ENCODE peak calls at places on chromosomes 3 and 15, in five cellular contexts. One of them, this sample, is unnamed.

GRCh38 chr15:73630030-73630429 is 3.2 kb downstream of the NPTN start:
- DNase-seq in AG04450: no peak
- DNase-seq in ovary: no peak
- DNase-seq in uterus: no peak
- DNase-seq in brain microvascular endothelial cell: no peak
- DNase-seq in this sample: no peak

GRCh38 chr3:186821429-186822367 is 15.4 kb upstream of the RFC4 start:
- DNase-seq in AG04450: no peak
- DNase-seq in ovary: no peak
- DNase-seq in uterus: no peak
- DNase-seq in brain microvascular endothelial cell: peak; percentile 70
- DNase-seq in this sample: no peak

GRCh38 chr15:40377606-40378005 is 4.9 kb upstream of the KNSTRN start:
- DNase-seq in AG04450: no peak
- DNase-seq in ovary: no peak
- DNase-seq in uterus: no peak
- DNase-seq in brain microvascular endothelial cell: no peak
- DNase-seq in this sample: no peak

GRCh38 chr3:15284121-15284889 is 48.1 kb downstream of the SH3BP5 start:
- DNase-seq in AG04450: no peak
- DNase-seq in ovary: no peak
- DNase-seq in uterus: no peak
- DNase-seq in brain microvascular endothelial cell: no peak
- DNase-seq in this sample: peak; percentile 43

GRCh38 chr3:169295126-169295525 is 368.4 kb downstream of the MECOM start:
- DNase-seq in AG04450: no peak
- DNase-seq in ovary: no peak
- DNase-seq in uterus: no peak
- DNase-seq in brain microvascular endothelial cell: peak; percentile 6
- DNase-seq in this sample: no peak

GRCh38 chr3:177792363-177793030 is 595.2 kb upstream of the TBL1XR1 start:
- DNase-seq in AG04450: no peak
- DNase-seq in ovary: no peak
- DNase-seq in uterus: no peak
- DNase-seq in brain microvascular endothelial cell: no peak
- DNase-seq in this sample: no peak

GRCh38 chr3:105367406-105368213 is 901 bp downstream of the ALCAM start:
- DNase-seq in AG04450: no peak
- DNase-seq in ovary: peak; percentile 58
- DNase-seq in uterus: peak; percentile 32
- DNase-seq in brain microvascular endothelial cell: peak; percentile 70
- DNase-seq in this sample: peak; percentile 62

GRCh38 chr3:56314842-56315241 is 153.4 kb downstream of the ERC2 start:
- DNase-seq in AG04450: no peak
- DNase-seq in ovary: no peak
- DNase-seq in uterus: no peak
- DNase-seq in brain microvascular endothelial cell: peak; percentile 52
- DNase-seq in this sample: no peak

GRCh38 chr3:138493804-138494606 is 59.6 kb downstream of the ESYT3 start:
- DNase-seq in AG04450: peak; percentile 27
- DNase-seq in ovary: no peak
- DNase-seq in uterus: no peak
- DNase-seq in brain microvascular endothelial cell: no peak
- DNase-seq in this sample: no peak

GRCh38 chr15:25862469-25863066 is 559 bp downstream of the ATP10A start:
- DNase-seq in AG04450: no peak
- DNase-seq in ovary: no peak
- DNase-seq in uterus: no peak
- DNase-seq in brain microvascular endothelial cell: no peak
- DNase-seq in this sample: no peak

GRCh38 chr15:74365619-74366445 is 1.6 kb downstream of the CYP11A1 start:
- DNase-seq in AG04450: no peak
- DNase-seq in ovary: peak; percentile 77
- DNase-seq in uterus: peak; percentile 69
- DNase-seq in brain microvascular endothelial cell: peak; percentile 10
- DNase-seq in this sample: peak; percentile 48

GRCh38 chr15:85462029-85462428 is 81.6 kb downstream of the AKAP13 start:
- DNase-seq in AG04450: no peak
- DNase-seq in ovary: no peak
- DNase-seq in uterus: no peak
- DNase-seq in brain microvascular endothelial cell: no peak
- DNase-seq in this sample: no peak

GRCh38 chr15:85464471-85464870 is 84.1 kb downstream of the AKAP13 start:
- DNase-seq in AG04450: no peak
- DNase-seq in ovary: no peak
- DNase-seq in uterus: no peak
- DNase-seq in brain microvascular endothelial cell: no peak
- DNase-seq in this sample: no peak

GRCh38 chr15:85463976-85464375 is 83.6 kb downstream of the AKAP13 start:
- DNase-seq in AG04450: no peak
- DNase-seq in ovary: no peak
- DNase-seq in uterus: no peak
- DNase-seq in brain microvascular endothelial cell: no peak
- DNase-seq in this sample: no peak

GRCh38 chr15:85458764-85459163 is 78.4 kb downstream of the AKAP13 start:
- DNase-seq in AG04450: no peak
- DNase-seq in ovary: no peak
- DNase-seq in uterus: no peak
- DNase-seq in brain microvascular endothelial cell: no peak
- DNase-seq in this sample: no peak

DNA sequence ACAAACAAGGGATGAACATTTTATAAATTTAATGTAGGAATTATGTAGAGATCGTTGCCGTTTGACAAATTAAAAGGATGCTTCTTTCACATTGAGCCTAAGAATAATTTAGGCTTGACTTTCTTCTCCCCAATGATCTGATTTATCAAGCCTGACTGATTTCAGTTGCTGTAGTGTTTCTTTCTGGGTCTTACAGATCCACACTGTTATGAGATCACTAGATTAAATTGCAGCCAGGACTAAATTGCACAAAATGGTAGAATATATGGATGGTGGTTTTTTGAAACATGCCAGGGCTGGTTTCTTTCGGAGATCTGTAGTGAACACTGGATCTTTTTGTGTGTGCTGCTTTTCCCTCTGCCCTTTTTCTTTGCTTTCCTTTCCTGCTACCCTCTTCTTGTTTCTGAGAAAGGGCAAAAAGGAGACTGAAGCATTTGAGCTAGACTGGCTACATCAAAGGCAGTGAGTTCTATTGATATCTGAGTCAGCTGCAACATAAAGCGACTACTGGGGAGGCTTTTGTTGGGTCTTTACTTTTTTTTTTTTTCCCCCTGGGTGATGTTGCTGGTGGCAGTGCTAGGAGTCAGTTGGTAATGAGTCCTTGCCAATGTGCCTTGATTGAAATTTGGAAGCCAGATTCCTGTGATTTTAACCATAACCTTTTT is 83.0 kb downstream of the AKAP13 start:
- DNase-seq in AG04450: no peak
- DNase-seq in ovary: no peak
- DNase-seq in uterus: no peak
- DNase-seq in brain microvascular endothelial cell: no peak
- DNase-seq in this sample: no peak
- H3K27ac ChIP-seq in AG04450: no peak overlapping the region
- H3K27ac ChIP-seq in ovary: no peak overlapping the region
- H3K27ac ChIP-seq in uterus: no peak overlapping the region
- H3K27ac ChIP-seq in brain microvascular endothelial cell: no peak overlapping the region
- H3K27ac ChIP-seq in this sample: peak overlapping the region; percentile 64

DNA sequence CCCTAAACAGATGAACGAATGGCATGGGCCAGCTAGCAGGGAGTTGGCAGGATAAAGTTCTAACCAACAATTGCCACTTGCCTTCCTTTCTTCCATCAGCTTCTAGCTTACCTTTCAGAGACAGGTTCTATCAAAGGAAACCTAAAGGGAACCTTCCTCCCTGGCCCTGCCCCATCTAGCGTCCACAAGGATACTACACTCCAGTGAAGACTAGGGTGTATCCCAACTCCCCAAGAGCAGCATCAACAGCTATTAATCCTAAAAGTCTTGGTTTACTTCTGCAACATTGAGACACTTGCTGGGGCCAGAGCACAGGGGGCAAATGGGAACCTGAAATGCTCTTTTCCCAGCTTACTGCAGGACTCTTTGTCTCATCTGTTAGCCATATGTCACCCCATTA is 37.0 kb upstream of the TMC3 start:
- DNase-seq in AG04450: no peak
- DNase-seq in ovary: no peak
- DNase-seq in uterus: no peak
- DNase-seq in brain microvascular endothelial cell: no peak
- DNase-seq in this sample: no peak
- TF ChIP-seq CTCF in AG04450: peak; percentile 0
- TF ChIP-seq CTCF in ovary: no peak
- TF ChIP-seq CTCF in uterus: no peak
- TF ChIP-seq CTCF in brain microvascular endothelial cell: peak; percentile 28
- TF ChIP-seq CTCF in this sample: no peak

GRCh38 chr3:150145659-150146058 is 175.0 kb upstream of the PFN2 start:
- DNase-seq in AG04450: no peak
- DNase-seq in ovary: no peak
- DNase-seq in uterus: no peak
- DNase-seq in brain microvascular endothelial cell: peak; percentile 53
- DNase-seq in this sample: no peak

GRCh38 chr3:150147776-150148175 is 177.1 kb upstream of the PFN2 start:
- DNase-seq in AG04450: peak; percentile 80
- DNase-seq in ovary: peak; percentile 29
- DNase-seq in uterus: no peak
- DNase-seq in brain microvascular endothelial cell: peak; percentile 78
- DNase-seq in this sample: no peak

GRCh38 chr3:150144309-150144708 is 173.6 kb upstream of the PFN2 start:
- DNase-seq in AG04450: no peak
- DNase-seq in ovary: no peak
- DNase-seq in uterus: no peak
- DNase-seq in brain microvascular endothelial cell: no peak
- DNase-seq in this sample: no peak

GRCh38 chr3:150149651-150150051 is 179.0 kb upstream of the PFN2 start:
- DNase-seq in AG04450: peak; percentile 61
- DNase-seq in ovary: no peak
- DNase-seq in uterus: no peak
- DNase-seq in brain microvascular endothelial cell: peak; percentile 86
- DNase-seq in this sample: no peak

GRCh38 chr3:150146891-150147761 is 176.4 kb upstream of the PFN2 start:
- DNase-seq in AG04450: peak; percentile 85
- DNase-seq in ovary: peak; percentile 40
- DNase-seq in uterus: peak; percentile 23
- DNase-seq in brain microvascular endothelial cell: peak; percentile 95
- DNase-seq in this sample: no peak
- H3K4me3 ChIP-seq in AG04450: peak overlapping the region; percentile 47
- H3K4me3 ChIP-seq in ovary: no peak overlapping the region
- H3K4me3 ChIP-seq in uterus: no peak overlapping the region
- H3K4me3 ChIP-seq in brain microvascular endothelial cell: peak overlapping the region; percentile 31
- H3K4me3 ChIP-seq in this sample: no peak overlapping the region

GRCh38 chr15:85329561-85330421 is 50.6 kb upstream of the AKAP13 start:
- DNase-seq in AG04450: no peak
- DNase-seq in ovary: peak; percentile 24
- DNase-seq in uterus: no peak
- DNase-seq in brain microvascular endothelial cell: peak; percentile 68
- DNase-seq in this sample: peak; percentile 47

GRCh38 chr15:85330941-85331588 is 49.3 kb upstream of the AKAP13 start:
- DNase-seq in AG04450: no peak
- DNase-seq in ovary: peak; percentile 64
- DNase-seq in uterus: peak; percentile 87
- DNase-seq in brain microvascular endothelial cell: peak; percentile 90
- DNase-seq in this sample: peak; percentile 91

GRCh38 chr15:85324202-85324601 is 56.2 kb upstream of the AKAP13 start:
- DNase-seq in AG04450: no peak
- DNase-seq in ovary: no peak
- DNase-seq in uterus: no peak
- DNase-seq in brain microvascular endothelial cell: no peak
- DNase-seq in this sample: no peak

GRCh38 chr15:85331666-85332261 is 48.6 kb upstream of the AKAP13 start:
- DNase-seq in AG04450: no peak
- DNase-seq in ovary: no peak
- DNase-seq in uterus: no peak
- DNase-seq in brain microvascular endothelial cell: no peak
- DNase-seq in this sample: no peak

DNA sequence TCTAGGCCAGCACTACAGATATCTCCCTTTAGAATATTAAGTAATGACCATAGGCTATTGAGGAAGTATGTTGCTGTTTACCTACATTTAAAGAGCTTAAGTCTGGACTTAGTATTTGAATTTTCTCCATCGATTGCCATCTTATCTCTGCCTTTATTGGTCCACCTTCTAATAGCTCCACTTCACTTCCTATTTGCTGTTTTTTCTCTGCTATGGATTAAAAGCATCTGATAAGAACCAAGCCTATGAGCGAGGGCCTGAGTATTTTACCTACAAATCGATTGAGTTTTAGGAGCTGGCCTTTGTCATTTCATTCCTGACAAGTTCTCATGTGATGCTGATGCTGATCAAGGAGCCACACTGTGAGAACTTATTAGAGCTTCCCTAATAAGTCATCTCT is 52.6 kb upstream of the AKAP13 start:
- DNase-seq in AG04450: no peak
- DNase-seq in ovary: no peak
- DNase-seq in uterus: no peak
- DNase-seq in brain microvascular endothelial cell: no peak
- DNase-seq in this sample: no peak
- H3K27ac ChIP-seq in AG04450: no peak overlapping the region
- H3K27ac ChIP-seq in ovary: no peak overlapping the region
- H3K27ac ChIP-seq in uterus: no peak overlapping the region
- H3K27ac ChIP-seq in brain microvascular endothelial cell: no peak overlapping the region
- H3K27ac ChIP-seq in this sample: no peak overlapping the region

GRCh38 chr15:60592386-60593339 is 113.7 kb upstream of the ICE2 start:
- DNase-seq in AG04450: no peak
- DNase-seq in ovary: peak; percentile 85
- DNase-seq in uterus: peak; percentile 82
- DNase-seq in brain microvascular endothelial cell: peak; percentile 29
- DNase-seq in this sample: peak; percentile 89
- TF ChIP-seq CTCF in AG04450: no peak
- TF ChIP-seq CTCF in ovary: peak; percentile 34
- TF ChIP-seq CTCF in uterus: no peak
- TF ChIP-seq CTCF in brain microvascular endothelial cell: peak; percentile 10
- TF ChIP-seq CTCF in this sample: peak; percentile 25

GRCh38 chr3:64488938-64489337 is 198.9 kb downstream of the ADAMTS9 start:
- DNase-seq in AG04450: no peak
- DNase-seq in ovary: no peak
- DNase-seq in uterus: no peak
- DNase-seq in brain microvascular endothelial cell: no peak
- DNase-seq in this sample: no peak

GRCh38 chr3:64493149-64493548 is 194.7 kb downstream of the ADAMTS9 start:
- DNase-seq in AG04450: no peak
- DNase-seq in ovary: no peak
- DNase-seq in uterus: no peak
- DNase-seq in brain microvascular endothelial cell: no peak
- DNase-seq in this sample: no peak

GRCh38 chr3:64491843-64492242 is 196.0 kb downstream of the ADAMTS9 start:
- DNase-seq in AG04450: no peak
- DNase-seq in ovary: no peak
- DNase-seq in uterus: no peak
- DNase-seq in brain microvascular endothelial cell: no peak
- DNase-seq in this sample: no peak

GRCh38 chr3:64490180-64490579 is 197.6 kb downstream of the ADAMTS9 start:
- DNase-seq in AG04450: no peak
- DNase-seq in ovary: peak; percentile 27
- DNase-seq in uterus: no peak
- DNase-seq in brain microvascular endothelial cell: no peak
- DNase-seq in this sample: no peak

GRCh38 chr3:64489361-64490044 is 198.3 kb downstream of the ADAMTS9 start:
- DNase-seq in AG04450: no peak
- DNase-seq in ovary: peak; percentile 68
- DNase-seq in uterus: peak; percentile 39
- DNase-seq in brain microvascular endothelial cell: no peak
- DNase-seq in this sample: no peak
- H3K4me3 ChIP-seq in AG04450: no peak overlapping the region
- H3K4me3 ChIP-seq in ovary: no peak overlapping the region
- H3K4me3 ChIP-seq in uterus: no peak overlapping the region
- H3K4me3 ChIP-seq in brain microvascular endothelial cell: no peak overlapping the region
- H3K4me3 ChIP-seq in this sample: peak overlapping the region; percentile 23

GRCh38 chr15:49989498-49989897 is 129.5 kb downstream of the ATP8B4 start:
- DNase-seq in AG04450: no peak
- DNase-seq in ovary: peak; percentile 43
- DNase-seq in uterus: peak; percentile 20
- DNase-seq in brain microvascular endothelial cell: no peak
- DNase-seq in this sample: peak; percentile 20
- H3K27ac ChIP-seq in AG04450: no peak overlapping the region
- H3K27ac ChIP-seq in ovary: peak overlapping the region; percentile 21
- H3K27ac ChIP-seq in uterus: peak overlapping the region; percentile 81
- H3K27ac ChIP-seq in brain microvascular endothelial cell: no peak overlapping the region
- H3K27ac ChIP-seq in this sample: peak overlapping the region; percentile 63